ENCODE peak calls at places on chromosome 4, in ten cellular contexts. N is heart left ventricle, B is spleen, H is GM12891, M is esophagus squamous epithelium, Q is right lobe of liver, D is tibial nerve, K is HepG2, X is A549, R is lower leg skin. T is an unnamed sample.
A peak's percentile ranks its signal among the peaks of the same experiment; 100 is the strongest.

GRCh38 chr4:81684357-81684756 is 212.7 kb upstream of the RASGEF1B start:
- DNase-seq in N (peak; percentile 10), B (no peak), H (no peak), M (no peak), Q (peak; percentile 64), D (no peak), K (no peak), X (no peak), R (no peak), T (no peak)

GRCh38 chr4:2925931-2926860 is 37.0 kb downstream of the NOP14 start:
- DNase-seq in N (no peak), B (peak; percentile 58), H (no peak), M (no peak), Q (peak; percentile 37), D (no peak), K (no peak), X (no peak), R (no peak), T (no peak)

GRCh38 chr4:98584265-98584664 is 74.1 kb downstream of the TSPAN5 start:
- DNase-seq in N (no peak), B (no peak), H (no peak), M (no peak), Q (no peak), D (no peak), K (peak; percentile 80), X (no peak), R (no peak), T (no peak)

GRCh38 chr4:129446074-129446473 is 350.1 kb downstream of the C4orf33 start:
- DNase-seq in N (no peak), B (no peak), H (no peak), M (no peak), Q (no peak), D (no peak), K (no peak), X (no peak), R (no peak), T (no peak)

GRCh38 chr4:95293014-95293413 is 255.8 kb downstream of the UNC5C start:
- DNase-seq in N (no peak), B (no peak), H (no peak), M (no peak), Q (no peak), D (no peak), K (no peak), X (no peak), R (no peak), T (no peak)

GRCh38 chr4:108172231-108172779 is 3.6 kb upstream of the LEF1 start:
- DNase-seq in N (peak; percentile 8), B (no peak), H (no peak), M (no peak), Q (no peak), D (no peak), K (no peak), X (no peak), R (no peak), T (no peak)

GRCh38 chr4:118287691-118288090 is 65.1 kb downstream of the PRSS12 start:
- DNase-seq in N (no peak), B (no peak), H (no peak), M (no peak), Q (no peak), D (no peak), K (no peak), X (no peak), R (no peak), T (no peak)

GRCh38 chr4:73414936-73415271 is 10.8 kb downstream of the ALB start:
- DNase-seq in N (no peak), B (no peak), H (no peak), M (no peak), Q (no peak), D (no peak), K (no peak), X (no peak), R (no peak), T (no peak)

GRCh38 chr4:104728380-104729122 is 233.9 kb upstream of the CXXC4 start:
- DNase-seq in N (no peak), B (no peak), H (no peak), M (no peak), Q (peak; percentile 55), D (no peak), K (peak; percentile 85), X (peak; percentile 51), R (no peak), T (peak; percentile 24)

GRCh38 chr4:39357002-39357401 is 9.2 kb downstream of the RFC1 start:
- DNase-seq in N (no peak), B (no peak), H (peak; percentile 30), M (no peak), Q (no peak), D (no peak), K (no peak), X (no peak), R (no peak), T (no peak)

GRCh38 chr4:159070742-159071141 is 32.1 kb upstream of the RAPGEF2 start:
- DNase-seq in N (no peak), B (no peak), H (no peak), M (no peak), Q (no peak), D (peak; percentile 27), K (no peak), X (no peak), R (no peak), T (no peak)

GRCh38 chr4:173538148-173538902 is 8.3 kb upstream of the HAND2 start:
- DNase-seq in N (peak; percentile 63), B (peak; percentile 82), H (no peak), M (no peak), Q (no peak), D (no peak), K (no peak), X (no peak), R (no peak), T (no peak)

GRCh38 chr4:70734971-70735370 is 13.2 kb downstream of the RUFY3 start:
- DNase-seq in N (no peak), B (no peak), H (no peak), M (no peak), Q (no peak), D (no peak), K (no peak), X (no peak), R (no peak), T (no peak)

GRCh38 chr4:107740950-107741701 is 21.1 kb upstream of the PAPSS1 start:
- DNase-seq in N (peak; percentile 33), B (no peak), H (no peak), M (no peak), Q (no peak), D (peak; percentile 48), K (no peak), X (no peak), R (no peak), T (no peak)

GRCh38 chr4:22322996-22323395 is 192.9 kb downstream of the ADGRA3 start:
- DNase-seq in N (no peak), B (no peak), H (no peak), M (no peak), Q (no peak), D (no peak), K (no peak), X (no peak), R (no peak), T (no peak)

GRCh38 chr4:176906693-176907092 is 114.0 kb upstream of the VEGFC start:
- DNase-seq in N (no peak), B (no peak), H (no peak), M (no peak), Q (no peak), D (no peak), K (no peak), X (no peak), R (no peak), T (no peak)

GRCh38 chr4:21879187-21879586 is 69.4 kb downstream of the KCNIP4 start:
- DNase-seq in N (no peak), B (no peak), H (no peak), M (no peak), Q (no peak), D (no peak), K (peak; percentile 5), X (no peak), R (no peak), T (peak; percentile 36)

GRCh38 chr4:25913851-25914669 is at the start of gene SMIM20:
- DNase-seq in N (peak; percentile 92), B (peak; percentile 98), H (peak; percentile 93), M (peak; percentile 60), Q (peak; percentile 97), D (peak; percentile 85), K (peak; percentile 83), X (peak; percentile 77), R (peak; percentile 86), T (peak; percentile 74)
- TF ChIP-seq POLR2A in N (peak; percentile 69), B (peak; percentile 55), H (peak; percentile 57), M (no peak), Q (peak; percentile 70), D (peak; percentile 20), K (peak; percentile 70), X (peak; percentile 51), R (no peak), T (peak; percentile 38)

GRCh38 chr4:102687982-102688433 is 72.8 kb downstream of the MANBA start:
- DNase-seq in N (no peak), B (peak; percentile 49), H (no peak), M (no peak), Q (no peak), D (no peak), K (no peak), X (no peak), R (no peak), T (no peak)
- TF ChIP-seq POLR2A in N (no peak), B (no peak), H (no peak), M (no peak), Q (no peak), D (no peak), K (no peak), X (no peak), R (no peak), T (no peak)

DNA sequence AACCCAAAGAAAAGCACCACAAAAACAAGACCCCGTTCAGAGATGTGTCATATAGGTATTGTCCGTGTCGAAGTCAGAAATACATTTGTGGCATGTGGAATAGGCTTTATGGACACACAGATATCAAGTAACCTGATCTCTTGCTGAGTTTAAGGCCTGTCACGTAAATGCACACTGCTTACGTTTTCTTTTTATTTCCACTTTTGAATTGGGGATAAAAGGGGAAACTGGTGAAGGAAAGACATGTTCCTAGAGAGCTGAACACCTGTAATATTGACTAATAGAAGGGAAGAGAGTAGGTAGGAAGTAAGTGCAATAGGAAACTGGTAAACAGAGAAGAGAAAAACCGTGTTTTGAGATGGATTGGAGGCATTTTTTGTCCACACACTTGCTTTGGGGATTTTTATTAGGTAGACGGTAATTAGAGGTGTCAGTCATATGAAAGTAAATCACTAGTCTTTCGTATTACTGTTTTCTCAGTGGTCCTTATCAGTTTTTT is 24.9 kb downstream of the TMEM131L start:
- DNase-seq in N (no peak), B (no peak), H (no peak), M (no peak), Q (no peak), D (no peak), K (no peak), X (no peak), R (no peak), T (no peak)
- TF ChIP-seq POLR2A in N (no peak), B (no peak), H (no peak), M (no peak), Q (no peak), D (no peak), K (no peak), X (no peak), R (no peak), T (no peak)

DNA sequence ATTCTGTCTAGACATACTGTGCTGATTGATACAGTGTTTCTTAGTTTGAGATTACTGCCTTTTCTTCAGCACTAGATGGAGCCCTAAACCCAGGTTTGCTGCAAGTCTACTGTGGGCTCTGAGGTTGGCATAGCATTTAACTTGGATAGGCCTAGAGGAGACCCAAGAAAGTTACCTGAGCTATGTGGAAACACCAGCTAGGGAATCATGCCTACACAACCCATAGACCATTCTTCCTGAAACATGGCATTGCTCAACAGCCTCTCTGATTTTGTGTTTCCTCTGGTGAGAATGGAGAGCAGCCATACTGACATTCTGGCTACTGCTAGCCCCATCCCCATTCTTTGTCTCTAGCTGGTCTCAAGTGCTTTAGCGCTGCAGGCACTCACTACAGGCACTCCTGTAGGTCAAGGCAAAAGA is 287.7 kb upstream of the PCDH18 start:
- DNase-seq in N (no peak), B (no peak), H (peak; percentile 7), M (no peak), Q (no peak), D (no peak), K (peak; percentile 45), X (peak; percentile 1), R (no peak), T (peak; percentile 2)
- TF ChIP-seq POLR2A in N (no peak), B (no peak), H (no peak), M (no peak), Q (no peak), D (no peak), K (no peak), X (no peak), R (no peak), T (no peak)

T was measured in H54.